ENCODE peak calls at places on chromosomes 13 and 19, in five cellular contexts. M, U, E, H and V are unnamed samples.

GRCh38 chr19:17424743-17425365 is 5.0 kb downstream of the MVB12A start:
- DNase-seq in U (no peak), E (peak), M (peak), H (no peak), V (peak)

GRCh38 chr13:110893571-110893970 is 21.3 kb downstream of the ANKRD10 start:
- DNase-seq in U (no peak), H (no peak), E (no peak), M (no peak), V (no peak)

GRCh38 chr19:9309974-9310446 is 372 bp upstream of the ZNF699 start:
- DNase-seq in M (peak), U (peak), H (peak), E (peak), V (no peak)

GRCh38 chr13:30872195-30872594 is 33.9 kb upstream of the MEDAG start:
- DNase-seq in U (no peak), E (no peak), H (no peak), M (no peak), V (no peak)

GRCh38 chr19:13859361-13859880 is 17.5 kb upstream of the NANOS3 start:
- DNase-seq in M (peak), E (no peak), H (no peak), U (no peak), V (peak)

GRCh38 chr19:58538257-58539168 is 5.4 kb upstream of the TRIM28 start:
- DNase-seq in H (no peak), E (no peak), U (peak), M (no peak), V (no peak)

GRCh38 chr19:8567522-8568172 is 9.6 kb downstream of the MYO1F start:
- DNase-seq in U (peak), E (no peak), M (no peak), H (no peak), V (no peak)

GRCh38 chr13:25733061-25733491 is 318.7 kb downstream of the SHISA2 start:
- DNase-seq in E (no peak), M (no peak), U (no peak), H (no peak), V (no peak)

GRCh38 chr13:113915012-113915763 is 51.3 kb upstream of the GAS6 start:
- DNase-seq in U (no peak), H (no peak), M (no peak), E (no peak), V (peak)

GRCh38 chr19:21314676-21315075 is 14.5 kb downstream of the ZNF708 start:
- DNase-seq in M (peak), E (no peak), H (no peak), U (no peak), V (peak)

GRCh38 chr19:40716031-40716654 is 543 bp downstream of the COQ8B start:
- DNase-seq in M (peak), H (peak), E (peak), U (no peak), V (no peak)

GRCh38 chr13:40518481-40518882 is 148.0 kb downstream of the FOXO1 start:
- DNase-seq in U (peak), H (no peak), E (no peak), M (no peak), V (no peak)

GRCh38 chr13:45786293-45786920 is 65.1 kb downstream of the SIAH3 start:
- DNase-seq in M (no peak), U (no peak), H (no peak), E (no peak), V (no peak)

DNA sequence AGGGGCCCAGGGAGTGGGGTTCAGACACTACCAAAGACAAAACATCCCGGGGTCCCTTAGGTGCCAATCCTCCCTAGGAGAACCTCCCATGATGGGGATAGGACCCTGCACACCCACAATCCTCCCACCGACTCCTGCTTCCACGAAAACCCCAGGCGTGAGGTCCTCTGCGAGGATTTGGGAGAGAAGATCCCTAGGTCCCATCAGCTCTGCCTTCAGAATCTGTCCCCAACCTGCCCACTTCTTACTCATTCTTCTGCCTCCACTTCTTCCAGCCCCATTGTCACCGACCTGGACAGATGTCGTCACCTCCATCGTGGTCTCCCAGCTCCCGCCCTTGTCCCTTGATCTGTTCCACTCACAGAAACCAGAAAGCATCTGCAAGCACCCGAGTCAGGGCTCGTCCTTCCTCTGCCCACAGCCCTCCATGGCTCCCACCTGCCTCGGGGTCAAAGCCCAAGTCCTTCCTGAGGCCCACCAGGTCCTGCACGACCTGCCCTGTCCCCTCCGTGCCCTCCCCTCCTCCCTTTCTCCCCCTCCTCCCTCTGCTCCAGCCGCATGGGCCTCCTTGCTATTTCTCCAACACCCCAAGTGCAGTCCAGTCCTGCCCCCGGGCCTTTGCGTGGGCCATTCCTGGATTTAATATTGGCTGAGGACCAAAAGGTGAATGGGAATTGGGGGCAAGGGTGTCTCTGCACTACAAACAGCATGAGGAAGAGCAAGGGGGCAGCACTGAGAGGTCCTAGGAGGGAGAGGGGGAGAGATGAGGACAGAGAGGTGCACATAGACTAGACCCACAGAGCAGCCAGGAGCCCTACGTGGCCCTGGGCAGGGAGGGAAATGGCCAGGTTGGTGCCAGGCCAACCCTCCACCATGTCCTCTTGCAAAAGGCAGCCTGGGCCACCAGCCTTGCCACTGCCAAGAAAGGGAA is 51.3 kb downstream of the PTPRS start:
- DNase-seq in M (no peak), U (no peak), E (peak), H (no peak), V (no peak)
- TF ChIP-seq CTCF in M (no peak), U (no peak), E (peak), H (no peak), V (peak)

DNA sequence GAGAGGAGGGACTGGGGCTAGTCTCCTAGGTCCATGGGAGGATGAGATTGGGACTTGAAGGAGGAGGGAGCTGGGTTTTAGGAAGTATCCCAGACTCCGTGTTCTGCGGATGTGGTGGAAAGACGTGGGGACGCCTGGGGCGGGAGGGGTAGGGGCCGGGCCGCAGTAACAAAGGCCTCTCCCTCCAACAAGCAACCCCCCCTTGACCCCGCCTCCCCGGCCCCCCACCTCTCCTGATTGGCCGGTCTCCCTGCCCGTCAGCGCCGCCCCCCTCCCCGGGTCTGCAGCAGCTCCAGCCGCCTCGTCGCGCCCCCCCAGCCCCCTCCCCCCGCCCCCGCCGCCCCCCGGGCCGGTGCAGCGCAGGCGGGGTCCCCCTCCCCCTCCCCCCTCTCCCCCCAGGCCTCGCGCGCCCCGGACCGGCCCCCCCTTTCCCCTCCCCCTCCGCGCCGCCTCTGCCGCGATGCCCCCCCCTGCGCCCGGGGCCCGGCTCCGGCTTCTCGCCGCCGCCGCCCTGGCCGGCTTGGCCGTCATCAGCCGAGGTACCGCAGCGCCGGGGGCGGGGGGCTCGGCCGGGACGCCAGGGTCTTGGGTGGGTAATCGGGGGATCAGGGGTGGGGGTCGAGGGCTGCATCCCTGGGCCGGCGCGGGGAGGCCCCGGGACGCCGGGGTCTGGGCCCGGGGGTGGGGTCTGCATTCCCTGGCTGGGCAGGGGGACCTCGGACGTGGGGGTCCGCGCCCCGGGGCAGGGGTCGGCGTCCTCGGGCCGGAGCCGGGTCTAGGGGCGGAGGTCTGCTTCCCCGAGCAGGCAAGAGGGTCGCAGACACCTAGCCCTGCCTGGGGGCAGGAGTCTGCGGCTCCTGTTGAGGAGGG is at the start of gene IGLON5:
- DNase-seq in H (no peak), M (no peak), U (no peak), E (no peak), V (no peak)
- H3K4me3 ChIP-seq in H (no peak), M (no peak), U (no peak), E (no peak), V (no peak)

GRCh38 chr19:19316082-19316481 is 4.2 kb downstream of the SUGP1 start:
- DNase-seq in U (no peak), H (no peak), E (no peak), M (no peak), V (no peak)

GRCh38 chr19:19319725-19320361 is 466 bp downstream of the SUGP1 start:
- DNase-seq in U (no peak), M (no peak), H (no peak), E (peak), V (no peak)

GRCh38 chr19:19320362-19321142 is at the start of the genes MAU2 and SUGP1:
- DNase-seq in U (peak), E (peak), M (peak), H (peak), V (peak)

GRCh38 chr19:19321143-19321577 is 531 bp downstream of the MAU2 start:
- DNase-seq in M (no peak), H (no peak), E (peak), U (no peak), V (peak)

GRCh38 chr19:19315444-19315843 is 4.9 kb downstream of the SUGP1 start:
- DNase-seq in H (no peak), E (no peak), M (no peak), U (no peak), V (no peak)
- TF ChIP-seq CTCF in H (no peak), E (no peak), M (no peak), U (no peak), V (no peak)

GRCh38 chr13:29803221-29803620 is 47.2 kb downstream of the UBL3 start:
- DNase-seq in M (no peak), E (no peak), H (no peak), U (no peak), V (no peak)
- H3K4me3 ChIP-seq in M (no peak), E (no peak), H (no peak), U (no peak), V (no peak)

GRCh38 chr13:24184855-24185254 is 24.3 kb downstream of the SPATA13 start:
- DNase-seq in U (no peak), H (no peak), E (no peak), M (no peak), V (no peak)

GRCh38 chr13:24182703-24183081 is 22.2 kb downstream of the SPATA13 start:
- DNase-seq in U (peak), M (no peak), E (no peak), H (no peak), V (no peak)

GRCh38 chr13:24181991-24182702 is 21.6 kb downstream of the SPATA13 start:
- DNase-seq in H (no peak), U (peak), M (no peak), E (peak), V (peak)

GRCh38 chr13:24184265-24184841 is 23.8 kb downstream of the SPATA13 start:
- DNase-seq in H (no peak), E (no peak), U (no peak), M (no peak), V (no peak)

DNA sequence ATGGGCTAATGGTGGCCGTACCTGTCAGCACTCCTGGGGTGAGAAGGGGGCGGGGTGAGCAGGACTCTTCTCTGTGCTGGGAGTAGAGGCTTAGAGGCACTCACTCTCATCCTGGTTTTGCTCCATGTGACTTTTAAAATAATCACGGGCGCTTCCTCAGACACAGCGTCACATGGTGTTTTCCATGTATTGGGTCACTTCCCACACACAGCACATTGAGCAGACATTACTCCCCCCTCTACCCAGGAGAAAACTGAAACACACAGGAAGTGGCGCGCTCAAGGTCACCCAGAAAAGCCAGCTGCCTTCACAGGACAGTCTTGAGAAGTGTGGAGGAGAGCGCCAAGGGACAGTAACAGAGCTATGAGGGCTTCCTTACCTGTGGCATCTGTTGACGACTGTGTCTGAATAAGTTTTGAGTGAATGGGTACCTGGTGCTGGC is 23.2 kb downstream of the SPATA13 start:
- DNase-seq in E (no peak), U (peak), M (no peak), H (no peak), V (no peak)
- TF ChIP-seq CTCF in E (no peak), U (no peak), M (no peak), H (no peak), V (no peak)

GRCh38 chr19:47573076-47574026 is at the start of gene ZNF541:
- DNase-seq in U (peak), M (peak), H (peak), E (no peak), V (peak)
- H3K4me3 ChIP-seq in U (peak), M (peak), H (peak), E (no peak), V (peak)

DNA sequence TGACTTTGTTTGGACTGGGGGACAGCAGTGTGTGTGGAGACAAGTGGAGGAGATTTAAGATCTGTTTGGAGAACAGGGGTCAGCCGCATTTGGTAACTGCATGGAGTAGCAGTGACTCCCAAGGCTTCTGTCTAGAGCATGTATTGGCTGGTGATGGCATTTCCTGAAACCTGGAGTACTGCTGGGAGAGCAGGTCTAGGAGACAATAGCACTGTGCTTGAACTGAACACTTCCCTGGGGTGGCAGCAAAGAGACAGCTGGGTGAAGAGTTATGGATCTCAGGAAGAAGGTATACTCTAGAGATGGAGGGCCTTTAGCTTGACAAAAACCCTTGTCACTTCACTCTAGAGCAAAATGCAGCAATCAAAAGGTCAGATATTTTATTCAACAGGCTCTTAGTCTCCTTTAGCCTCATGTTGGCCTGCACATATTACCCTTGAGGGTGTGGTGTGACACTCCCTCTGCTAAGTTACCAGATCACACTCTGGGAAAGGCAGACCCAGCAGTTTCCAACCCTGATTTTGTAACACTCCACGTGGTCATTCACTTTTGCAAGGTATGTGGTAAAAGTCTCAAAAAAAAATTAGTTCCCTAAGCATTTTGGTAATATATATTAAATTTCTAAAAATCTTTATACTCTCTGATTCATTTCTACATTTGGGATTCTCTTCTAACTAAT is 70.2 kb downstream of the DHRS12 start:
- DNase-seq in M (peak), E (no peak), U (no peak), H (no peak), V (peak)
- TF ChIP-seq CTCF in M (no peak), E (no peak), U (no peak), H (no peak), V (no peak)

GRCh38 chr13:22877421-22877820 is 303.4 kb upstream of the SGCG start:
- DNase-seq in H (no peak), E (no peak), U (no peak), M (no peak), V (no peak)
- H3K4me3 ChIP-seq in H (no peak), E (no peak), U (no peak), M (no peak), V (no peak)

DNA sequence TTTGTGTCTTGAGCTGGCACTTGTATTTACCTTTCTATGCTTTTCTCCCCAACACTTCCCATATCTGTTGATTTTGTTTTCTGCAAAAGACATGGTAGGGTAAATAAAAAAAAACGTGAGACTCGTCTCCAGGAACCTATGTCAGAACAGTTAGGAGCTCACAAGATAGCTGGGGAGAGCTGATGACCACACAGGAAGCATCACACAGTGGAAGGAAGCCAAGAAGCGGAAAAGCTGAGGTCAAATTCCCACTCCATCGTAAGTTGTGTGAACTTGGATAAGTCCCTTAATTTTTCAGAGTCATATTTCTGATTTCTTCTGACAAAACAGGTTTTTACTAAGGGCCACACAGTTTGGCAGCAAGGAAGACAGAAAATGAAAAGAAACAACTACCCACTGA is 199.6 kb downstream of the KLF5 start:
- DNase-seq in U (no peak), M (peak), H (no peak), E (no peak), V (peak)
- TF ChIP-seq CTCF in U (no peak), M (no peak), H (no peak), E (no peak), V (no peak)